ENCODE peak calls at places on chromosomes 2 and 18, in eight cellular contexts. V, D, M, B, H, Z, X and R are unnamed samples.

GRCh38 chr2:188202777-188203176 is 88.9 kb upstream of the GULP1 start:
- DNase-seq in V (no peak), D (no peak), M (no peak), B (no peak), H (no peak), Z (no peak), X (no peak), R (no peak)

GRCh38 chr2:182361477-182361876 is 65.4 kb downstream of the PDE1A start:
- DNase-seq in V (no peak), D (no peak), M (no peak), B (no peak), H (no peak), Z (no peak), X (no peak), R (no peak)

GRCh38 chr2:199488772-199489400 is 31.1 kb upstream of the SATB2 start:
- DNase-seq in V (peak; percentile 4), D (peak; percentile 60), M (peak; percentile 65), B (no peak), H (peak; percentile 41), Z (peak; percentile 10), X (peak; percentile 31), R (peak; percentile 7)

GRCh38 chr2:31398881-31399280 is 15.7 kb downstream of the XDH start:
- DNase-seq in V (no peak), D (no peak), M (no peak), B (no peak), H (no peak), Z (no peak), X (no peak), R (no peak)

GRCh38 chr2:166895243-166895642 is 7.0 kb downstream of the XIRP2 start:
- DNase-seq in V (no peak), D (no peak), M (no peak), B (no peak), H (no peak), Z (no peak), X (no peak), R (no peak)

GRCh38 chr2:42906557-42907380 is 114.4 kb upstream of the HAAO start:
- DNase-seq in V (peak; percentile 72), D (peak; percentile 60), M (no peak), B (no peak), H (no peak), Z (peak; percentile 70), X (no peak), R (no peak)

GRCh38 chr2:237865623-237866041 is 6.2 kb downstream of the RAMP1 start:
- DNase-seq in V (no peak), D (no peak), M (no peak), B (no peak), H (no peak), Z (no peak), X (no peak), R (no peak)

GRCh38 chr18:66916834-66917233 is 312.9 kb upstream of the CDH19 start:
- DNase-seq in V (no peak), D (no peak), M (no peak), B (no peak), H (no peak), Z (no peak), X (no peak), R (no peak)